ENCODE peak calls at places on chromosomes 3 and 15, in seven cellular contexts. U, P, J, Z, W, Y and V are unnamed samples.

GRCh38 chr3:149067792-149068352 is 18.5 kb downstream of the HLTF start:
- DNase-seq in Z (no peak), J (no peak), W (no peak), U (no peak), Y (peak), P (no peak), V (no peak)

GRCh38 chr15:68552773-68553172 is 26.0 kb upstream of the CORO2B start:
- DNase-seq in J (no peak), W (no peak), U (no peak), P (no peak), Y (no peak), Z (no peak), V (no peak)

GRCh38 chr3:116863270-116863770 is 153.7 kb downstream of the TUSC7 start:
- DNase-seq in J (no peak), W (no peak), U (no peak), P (no peak), Y (no peak), Z (no peak), V (no peak)

GRCh38 chr15:25501828-25502446 is 63.1 kb upstream of the UBE3A start:
- DNase-seq in J (no peak), Y (peak), P (peak), Z (no peak), U (peak), W (peak), V (no peak)

GRCh38 chr3:172127141-172127540 is 87.8 kb downstream of the FNDC3B start:
- DNase-seq in W (no peak), J (no peak), P (no peak), Z (no peak), U (no peak), Y (no peak), V (no peak)

GRCh38 chr3:184322731-184323487 is 8.5 kb downstream of the EIF4G1 start:
- DNase-seq in W (no peak), Y (no peak), J (no peak), Z (no peak), U (no peak), P (no peak), V (no peak)

GRCh38 chr3:30893678-30894325 is 659 bp downstream of the GADL1 start:
- DNase-seq in W (no peak), P (no peak), J (no peak), U (no peak), Y (no peak), Z (no peak), V (no peak)

GRCh38 chr15:52159645-52160044 is 31.5 kb downstream of the GNB5 start:
- DNase-seq in P (no peak), Y (no peak), Z (no peak), W (no peak), J (no peak), U (no peak), V (no peak)

GRCh38 chr3:187046033-187046432 is 93.3 kb downstream of the RPL39L start:
- DNase-seq in Y (no peak), Z (no peak), J (no peak), P (no peak), U (no peak), W (no peak), V (no peak)

GRCh38 chr3:144162042-144162441 is 190.4 kb downstream of the DIPK2A start:
- DNase-seq in J (no peak), U (peak), Y (peak), Z (no peak), W (no peak), P (no peak), V (no peak)

GRCh38 chr15:96362759-96363678 is 32.5 kb downstream of the NR2F2 start:
- DNase-seq in Y (no peak), Z (no peak), U (no peak), J (peak), W (no peak), P (no peak), V (no peak)

GRCh38 chr3:195185574-195185973 is 85.4 kb downstream of the XXYLT1 start:
- DNase-seq in P (no peak), Z (no peak), Y (no peak), J (no peak), W (no peak), U (no peak), V (no peak)

GRCh38 chr3:127149621-127150310 is 43.2 kb upstream of the PRR23E start:
- DNase-seq in Y (no peak), P (no peak), J (no peak), W (no peak), U (no peak), Z (no peak), V (no peak)

GRCh38 chr3:53255360-53255774 is 455 bp downstream of the TKT start:
- DNase-seq in U (peak), W (no peak), Z (no peak), P (no peak), J (no peak), Y (no peak), V (no peak)

GRCh38 chr3:40597441-40597840 is 72.7 kb downstream of the ZNF621 start:
- DNase-seq in Y (no peak), Z (no peak), W (no peak), J (no peak), P (no peak), U (no peak), V (no peak)

DNA sequence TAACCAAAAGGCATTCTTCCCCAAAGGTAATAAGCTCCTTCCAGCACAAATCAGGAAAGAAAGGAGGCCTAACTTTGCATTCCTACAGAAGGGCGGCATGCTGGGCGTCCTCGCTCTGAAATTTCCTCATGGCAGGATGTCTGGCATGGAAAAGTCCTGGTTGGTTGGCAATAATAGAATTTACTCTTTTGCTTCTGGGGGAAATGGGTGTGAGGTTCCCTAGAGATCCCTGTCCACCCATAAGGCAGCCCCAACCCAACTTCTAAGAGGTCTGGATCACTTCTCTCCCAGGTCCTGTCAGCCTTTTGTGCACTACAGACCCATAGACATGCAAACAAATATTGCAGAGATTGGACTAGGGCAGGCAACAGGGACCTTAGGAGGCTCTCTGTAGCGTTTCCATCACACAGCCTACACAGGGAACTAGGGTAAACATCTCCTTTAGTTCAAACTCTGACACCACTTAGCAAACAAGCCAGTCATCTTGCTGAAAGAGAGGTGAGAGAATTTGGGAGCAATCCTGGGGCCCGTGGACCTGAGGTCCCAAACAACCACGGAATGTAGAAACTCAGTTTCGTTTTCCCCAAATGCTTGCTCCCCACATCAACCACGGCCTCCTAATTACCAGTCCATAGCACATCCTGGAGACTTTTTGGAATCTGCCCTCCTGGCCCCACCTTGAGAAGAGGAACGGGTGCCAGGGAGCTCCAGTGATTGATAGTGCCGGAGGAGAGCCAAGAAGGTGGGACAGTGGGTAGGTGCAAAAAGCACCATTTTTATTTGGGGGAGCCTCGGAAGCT is 2.1 kb downstream of the ZIC4 start:
- DNase-seq in Z (no peak), Y (no peak), J (peak), U (no peak), P (no peak), W (no peak), V (no peak)
- TF ChIP-seq EZH2 in Z (no peak), Y (no peak), J (no peak), U (no peak), P (no peak), W (no peak), V (no peak)

GRCh38 chr3:62703423-62704167 is 171.6 kb downstream of the CADPS start:
- DNase-seq in W (no peak), P (no peak), U (no peak), Y (no peak), Z (no peak), J (no peak), V (no peak)
- TF ChIP-seq POLR2AphosphoS5 in W (no peak), P (no peak), U (no peak), Y (no peak), Z (no peak), J (no peak), V (no peak)

GRCh38 chr3:12049675-12050074 is 45.5 kb downstream of the SYN2 start:
- DNase-seq in Z (no peak), Y (no peak), U (peak), W (no peak), P (no peak), J (no peak), V (no peak)
- H3K9ac ChIP-seq in Z (no peak), Y (no peak), U (no peak), W (no peak), P (no peak), J (no peak), V (no peak)

GRCh38 chr15:77633913-77634265 is 1.2 kb upstream of the LINGO1 start:
- DNase-seq in U (no peak), W (no peak), P (no peak), Y (no peak), Z (no peak), J (peak), V (no peak)

GRCh38 chr15:77631790-77632551 is 741 bp downstream of the LINGO1 start:
- DNase-seq in W (no peak), J (peak), U (no peak), Y (no peak), P (peak), Z (no peak), V (no peak)

GRCh38 chr15:77632760-77633133 is at the start of gene LINGO1:
- DNase-seq in U (no peak), Y (no peak), J (no peak), W (no peak), P (peak), Z (no peak), V (no peak)

GRCh38 chr15:77634266-77634962 is 1.7 kb upstream of the LINGO1 start:
- DNase-seq in J (peak), P (peak), Y (peak), Z (no peak), W (peak), U (peak), V (no peak)

GRCh38 chr15:77633134-77633912 is 611 bp upstream of the LINGO1 start:
- DNase-seq in Y (peak), Z (no peak), J (peak), U (peak), P (peak), W (peak), V (no peak)
- TF ChIP-seq EZH2 in Y (peak), Z (no peak), J (no peak), U (peak), P (no peak), W (no peak), V (no peak)

GRCh38 chr3:57079221-57079831 is 18.9 kb downstream of the SPATA12 start:
- DNase-seq in U (peak), Y (peak), Z (no peak), J (no peak), W (no peak), P (peak), V (no peak)

GRCh38 chr3:57076422-57076951 is 16.0 kb downstream of the SPATA12 start:
- DNase-seq in P (no peak), Y (no peak), U (no peak), J (no peak), Z (no peak), W (no peak), V (no peak)

GRCh38 chr3:57077630-57078365 is 17.3 kb downstream of the SPATA12 start:
- DNase-seq in P (no peak), Z (no peak), J (no peak), W (no peak), Y (peak), U (no peak), V (no peak)

GRCh38 chr3:57080171-57080570 is 19.7 kb downstream of the SPATA12 start:
- DNase-seq in U (no peak), Z (no peak), J (no peak), Y (no peak), W (no peak), P (no peak), V (no peak)

GRCh38 chr3:57078366-57079220 is 18.1 kb downstream of the SPATA12 start:
- DNase-seq in Y (peak), J (peak), Z (no peak), P (peak), W (no peak), U (peak), V (no peak)
- TF ChIP-seq POLR2AphosphoS5 in Y (no peak), J (no peak), Z (no peak), P (no peak), W (peak), U (no peak), V (no peak)

GRCh38 chr15:80989110-80989517 is 505 bp downstream of the MESD start:
- DNase-seq in J (no peak), U (no peak), Y (no peak), P (peak), Z (no peak), W (no peak), V (no peak)

GRCh38 chr15:80988148-80988796 is 1.3 kb downstream of the MESD start:
- DNase-seq in Y (no peak), J (no peak), U (no peak), W (no peak), Z (no peak), P (no peak), V (no peak)

GRCh38 chr15:80990955-80991354 is 1.3 kb upstream of the MESD start:
- DNase-seq in Y (no peak), J (no peak), U (no peak), P (no peak), Z (no peak), W (no peak), V (no peak)

GRCh38 chr15:80991446-80991845 is 1.8 kb upstream of the MESD start:
- DNase-seq in W (no peak), Y (no peak), P (peak), Z (no peak), U (no peak), J (no peak), V (no peak)

DNA sequence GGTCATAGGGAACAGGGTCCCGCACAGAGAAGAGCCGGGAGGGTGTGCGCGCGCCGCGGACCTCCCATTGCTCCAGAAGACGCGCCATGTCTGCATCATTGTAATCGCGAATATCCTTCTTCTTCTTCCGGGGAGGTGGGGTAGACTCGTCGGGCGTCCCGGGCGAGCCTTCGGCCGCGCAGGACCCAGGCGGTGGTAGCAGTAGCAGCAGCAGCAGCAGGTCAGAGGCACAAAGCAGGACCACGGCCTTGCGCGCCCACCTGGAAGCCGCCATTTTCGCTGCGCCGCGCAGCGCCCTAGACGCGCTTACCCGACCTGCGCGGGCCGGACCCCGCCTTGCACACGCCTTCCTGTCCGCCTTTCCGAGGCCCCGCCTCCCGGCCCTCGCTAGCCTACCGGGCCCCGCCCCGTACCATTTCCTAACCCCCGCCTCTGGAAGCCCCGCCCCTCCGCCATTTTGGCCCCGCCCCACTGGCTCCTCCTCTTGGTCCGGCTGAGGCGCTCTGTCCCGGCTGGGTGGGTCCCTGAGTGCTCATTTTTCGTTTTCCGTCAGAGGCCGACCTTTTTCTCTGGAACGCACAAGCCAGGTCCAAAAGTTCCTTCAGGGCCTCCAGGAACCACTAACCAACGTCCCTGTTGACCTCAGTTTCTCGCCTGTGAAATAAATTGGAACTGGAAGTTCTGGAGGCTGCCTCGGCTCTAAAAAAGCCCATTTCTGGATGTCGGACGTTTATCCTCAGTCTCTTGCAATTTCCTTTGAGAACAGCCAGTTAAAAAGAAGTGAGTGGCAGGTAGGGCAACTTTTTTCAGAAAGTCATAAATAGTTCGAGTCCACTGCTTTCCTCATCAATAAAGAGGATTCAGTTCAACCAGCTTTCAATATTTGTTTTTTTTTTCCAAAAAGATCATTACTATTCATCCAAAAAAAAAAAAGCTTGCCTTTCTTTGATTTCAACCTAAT is at the start of gene MESD:
- DNase-seq in Z (peak), J (peak), Y (peak), U (peak), P (peak), W (peak), V (no peak)
- H3K9ac ChIP-seq in Z (peak), J (peak), Y (peak), U (peak), P (peak), W (peak), V (peak)

DNA sequence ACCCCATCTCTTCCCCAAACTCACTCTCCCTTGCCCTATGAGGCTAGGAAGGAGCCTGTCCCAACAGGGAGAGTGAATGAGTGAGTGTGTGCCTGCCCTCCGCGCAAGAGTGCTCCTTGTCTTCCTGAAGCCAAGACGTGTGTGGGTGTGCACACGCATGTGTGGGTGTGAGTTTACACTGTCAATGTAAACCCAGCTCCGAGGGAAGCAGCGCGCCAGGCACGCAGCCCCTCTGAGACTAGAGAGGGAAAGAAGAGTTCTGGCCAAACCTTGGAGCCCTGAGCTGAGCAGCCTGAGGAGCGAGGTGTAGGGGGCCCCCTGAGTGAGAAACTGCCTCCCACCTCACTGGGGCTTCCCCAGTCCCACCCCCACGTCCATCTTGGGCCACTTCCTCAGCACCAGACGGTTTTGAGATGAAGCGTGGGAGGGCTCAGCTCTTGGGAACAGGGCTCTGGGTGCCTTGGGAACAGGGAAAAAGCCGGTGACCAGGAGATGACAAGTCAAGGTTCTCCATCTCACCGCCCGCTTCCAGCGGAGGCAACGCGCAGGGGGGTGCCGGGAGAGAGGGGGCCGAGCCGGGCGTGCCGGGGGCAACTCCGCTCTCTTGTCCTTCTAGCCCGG is 5.1 kb downstream of the MECOM start:
- DNase-seq in J (peak), Z (no peak), W (no peak), P (no peak), U (peak), Y (no peak), V (no peak)
- TF ChIP-seq EZH2 in J (peak), Z (no peak), W (no peak), P (no peak), U (no peak), Y (no peak), V (no peak)

DNA sequence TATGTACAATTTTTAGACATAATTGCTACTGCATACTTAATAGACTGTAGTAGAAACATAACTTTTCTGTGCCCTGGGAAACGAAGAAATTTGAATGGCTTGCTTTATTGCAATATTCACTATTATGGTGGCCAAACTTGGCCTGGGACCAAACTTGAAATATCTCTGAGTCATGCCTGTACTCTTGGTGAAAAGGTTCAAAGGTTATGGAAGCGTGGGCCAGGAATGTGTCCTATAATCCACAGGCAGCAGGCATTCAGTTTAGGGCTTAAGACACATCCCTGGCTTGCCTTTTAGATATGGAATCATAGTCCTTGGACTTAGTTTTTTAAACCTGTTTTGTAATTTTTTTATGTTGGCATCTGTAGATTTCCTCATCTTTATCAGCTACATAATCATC is 124.3 kb downstream of the LRIG1 start:
- DNase-seq in Z (no peak), Y (peak), J (no peak), W (peak), U (peak), P (no peak), V (no peak)
- TF ChIP-seq POLR2AphosphoS5 in Z (no peak), Y (no peak), J (no peak), W (no peak), U (no peak), P (no peak), V (no peak)